ENCODE peak calls at places on chromosomes 16 and 17, in eight cellular contexts. W is GM04504, C is RWPE1, E is stomach, V is kidney glomerular epithelial cell, F is pulmonary artery endothelial cell, Q is fibroblast of villous mesenchyme, D is H1. G is an unnamed sample.

GRCh38 chr17:60560860-60561257 is 34.8 kb upstream of the APPBP2 start:
- DNase-seq in W (no peak), C (no peak), E (no peak), V (no peak), F (no peak), Q (no peak), D (no peak), G (no peak)

GRCh38 chr16:11401161-11402050 is 56.1 kb downstream of the RMI2 start:
- DNase-seq in W (no peak), C (no peak), E (peak; percentile 95), V (no peak), F (no peak), Q (no peak), D (no peak), G (no peak)

GRCh38 chr16:2015117-2015946 is 4.3 kb upstream of the NPW start:
- DNase-seq in W (no peak), C (peak; percentile 77), E (peak; percentile 61), V (no peak), F (no peak), Q (peak; percentile 95), D (no peak), G (no peak)

GRCh38 chr16:31108035-31108793 is at the start of gene BCKDK:
- DNase-seq in W (peak; percentile 35), C (peak; percentile 64), E (peak; percentile 73), V (peak; percentile 38), F (no peak), Q (peak; percentile 60), D (no peak), G (peak; percentile 89)

GRCh38 chr17:5587431-5588032 is 3.2 kb upstream of the NLRP1 start:
- DNase-seq in W (peak; percentile 44), C (peak; percentile 67), E (no peak), V (peak; percentile 69), F (no peak), Q (peak; percentile 80), D (no peak), G (peak; percentile 75)

GRCh38 chr16:85062303-85062702 is 34.7 kb downstream of the KIAA0513 start:
- DNase-seq in W (no peak), C (no peak), E (no peak), V (no peak), F (no peak), Q (no peak), D (no peak), G (no peak)

GRCh38 chr16:58022601-58023371 is 2.8 kb upstream of the MMP15 start:
- DNase-seq in W (no peak), C (peak; percentile 59), E (peak; percentile 87), V (peak; percentile 54), F (no peak), Q (peak; percentile 71), D (no peak), G (no peak)

GRCh38 chr17:80833952-80834895 is 157.4 kb upstream of the CHMP6 start:
- DNase-seq in W (peak; percentile 83), C (no peak), E (no peak), V (no peak), F (no peak), Q (peak; percentile 76), D (no peak), G (no peak)

GRCh38 chr16:87012954-87013938 is 303.9 kb downstream of the C16orf95 start:
- DNase-seq in W (no peak), C (no peak), E (no peak), V (no peak), F (no peak), Q (peak; percentile 38), D (no peak), G (no peak)

GRCh38 chr17:57281887-57282653 is 25.7 kb downstream of the MSI2 start:
- DNase-seq in W (no peak), C (no peak), E (no peak), V (no peak), F (no peak), Q (no peak), D (no peak), G (peak; percentile 32)

GRCh38 chr17:17403899-17404576 is 72.8 kb upstream of the MED9 start:
- DNase-seq in W (no peak), C (no peak), E (no peak), V (no peak), F (no peak), Q (no peak), D (no peak), G (no peak)